ENCODE peak calls at places on chromosome 21, in ten cellular contexts. W is neural progenitor cell, Y is Karpas-422, X is body of pancreas, U is testis, G is right lobe of liver, E is OCI-LY7, B is lower lobe of right lung, J is IMR-90, M is hepatocyte. Q is an unnamed sample. For H3K9me3, the result is how much of the 10 kb centered on the place peaks cover.

GRCh38 chr21:37368536-37369279 is 2.1 kb downstream of the DYRK1A start:
- DNase-seq in W (no peak), Y (peak), X (no peak), U (no peak), G (no peak), E (no peak), B (no peak), J (peak), M (peak), Q (no peak)

GRCh38 chr21:33418686-33419085 is 15.5 kb downstream of the IFNGR2 start:
- DNase-seq in W (no peak), Y (no peak), X (no peak), U (peak), G (no peak), E (no peak), B (no peak), J (no peak), M (no peak), Q (no peak)

GRCh38 chr21:37451446-37451845 is 84.9 kb downstream of the DYRK1A start:
- DNase-seq in W (no peak), Y (no peak), X (no peak), U (no peak), G (no peak), E (no peak), B (no peak), J (no peak), M (no peak), Q (no peak)

GRCh38 chr21:43361127-43361492 is 65.8 kb downstream of the SIK1 start:
- DNase-seq in W (no peak), Y (peak), X (no peak), U (peak), G (no peak), E (peak), B (no peak), J (peak), M (peak), Q (no peak)

GRCh38 chr21:37582613-37583012 is 216.0 kb downstream of the DYRK1A start:
- DNase-seq in W (peak), Y (peak), X (peak), U (peak), G (no peak), E (peak), B (no peak), J (peak), M (peak), Q (no peak)

GRCh38 chr21:40015818-40016217 is 148.6 kb downstream of the PCP4 start:
- DNase-seq in W (no peak), Y (no peak), X (no peak), U (no peak), G (no peak), E (no peak), B (no peak), J (no peak), M (no peak), Q (no peak)

GRCh38 chr21:31517664-31518402 is 141.7 kb upstream of the SOD1 start:
- DNase-seq in W (no peak), Y (no peak), X (no peak), U (no peak), G (no peak), E (no peak), B (no peak), J (no peak), M (no peak), Q (no peak)

GRCh38 chr21:14880922-14881321 is 183.9 kb downstream of the NRIP1 start:
- DNase-seq in W (no peak), Y (no peak), X (no peak), U (no peak), G (no peak), E (no peak), B (no peak), J (peak), M (no peak), Q (no peak)

GRCh38 chr21:31484219-31484618 is 140.2 kb upstream of the TIAM1 start:
- DNase-seq in W (no peak), Y (peak), X (no peak), U (no peak), G (no peak), E (no peak), B (no peak), J (no peak), M (no peak), Q (no peak)

GRCh38 chr21:32173106-32173755 is 105.6 kb downstream of the MIS18A start:
- DNase-seq in W (no peak), Y (no peak), X (no peak), U (no peak), G (no peak), E (no peak), B (no peak), J (no peak), M (no peak), Q (no peak)

DNA sequence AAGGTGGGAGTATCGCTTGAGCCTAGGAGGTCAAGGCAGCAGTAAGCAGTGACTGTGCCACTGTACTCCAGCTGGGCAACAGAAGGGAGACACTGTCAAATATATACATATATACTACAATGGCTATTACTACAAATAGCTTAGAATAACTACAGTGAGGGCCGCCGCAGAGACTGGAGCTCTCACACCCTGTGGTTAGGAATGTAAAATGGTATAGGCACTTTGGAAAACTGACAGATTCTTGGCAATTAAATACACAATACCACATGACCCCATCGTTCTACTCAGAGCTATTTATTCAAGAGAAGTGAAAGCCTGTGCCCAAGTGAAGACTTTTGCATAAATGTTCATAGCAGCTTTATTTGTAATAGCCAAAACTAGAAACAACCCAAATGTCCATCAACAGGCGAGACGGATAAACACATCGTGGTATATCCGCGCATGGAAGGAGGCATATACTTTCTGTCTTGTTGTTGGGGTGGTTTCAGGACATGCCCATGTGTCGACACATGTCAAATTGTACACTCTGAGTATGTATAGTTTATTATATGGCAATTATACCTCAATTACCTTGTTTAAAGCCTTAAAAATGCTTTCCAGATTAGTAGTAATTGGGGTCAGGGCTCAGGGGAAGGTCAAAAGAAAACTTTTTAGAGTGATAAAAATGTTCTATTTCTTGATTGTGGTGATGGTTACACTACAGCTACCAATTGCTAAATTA is 123.4 kb downstream of the RIPK4 start:
- DNase-seq in W (no peak), Y (no peak), X (no peak), U (no peak), G (no peak), E (no peak), B (no peak), J (no peak), M (no peak), Q (no peak)
- H3K27ac ChIP-seq in W (no peak), Y (no peak), X (peak), U (no peak), G (no peak), E (no peak), B (no peak), J (no peak), M (peak), Q (no peak)

DNA sequence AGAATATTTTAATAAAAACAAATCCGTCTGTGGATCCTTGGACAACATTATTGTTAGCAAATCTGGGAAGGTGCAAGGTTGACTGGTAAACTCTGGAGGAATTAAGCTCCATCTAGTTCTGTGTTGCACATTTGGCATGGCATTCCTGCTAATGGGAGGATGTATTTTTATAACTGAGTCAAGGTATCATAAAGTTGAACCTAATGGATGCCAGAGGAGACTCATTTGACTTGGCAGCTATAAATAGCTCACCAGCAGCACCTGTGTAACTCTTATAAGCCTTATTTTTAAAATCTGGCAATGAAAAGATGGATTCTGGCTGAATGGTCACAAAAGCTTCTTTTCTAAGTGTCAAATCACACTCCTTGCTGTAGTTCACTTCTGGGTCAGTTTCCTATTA is 118.5 kb upstream of the ADAMTS5 start:
- DNase-seq in W (no peak), Y (no peak), X (no peak), U (no peak), G (no peak), E (no peak), B (no peak), J (no peak), M (no peak), Q (no peak)
- H3K9me3 ChIP-seq in W (under half), Y (under half), X (under half), U (under half), G (under half), E (under half), B (under half), J (under half), M (under half), Q (under half)

GRCh38 chr21:16028163-16028562 is 298.4 kb downstream of the USP25 start:
- DNase-seq in W (no peak), Y (no peak), X (no peak), U (no peak), G (no peak), E (no peak), B (no peak), J (no peak), M (no peak), Q (no peak)
- H3K27ac ChIP-seq in W (no peak), Y (no peak), X (no peak), U (no peak), G (no peak), E (no peak), B (no peak), J (no peak), M (no peak), Q (no peak)

GRCh38 chr21:45418301-45419071 is 13.5 kb downstream of the COL18A1 start:
- DNase-seq in W (no peak), Y (no peak), X (no peak), U (no peak), G (peak), E (no peak), B (peak), J (no peak), M (peak), Q (peak)

GRCh38 chr21:45419162-45419561 is 14.2 kb downstream of the COL18A1 start:
- DNase-seq in W (no peak), Y (no peak), X (no peak), U (no peak), G (peak), E (no peak), B (peak), J (no peak), M (peak), Q (peak)

GRCh38 chr21:45420623-45421041 is 15.7 kb downstream of the COL18A1 start:
- DNase-seq in W (no peak), Y (no peak), X (peak), U (no peak), G (peak), E (no peak), B (peak), J (no peak), M (peak), Q (no peak)

GRCh38 chr21:45421071-45421845 is 16.3 kb downstream of the COL18A1 start:
- DNase-seq in W (no peak), Y (no peak), X (peak), U (no peak), G (peak), E (no peak), B (peak), J (no peak), M (peak), Q (no peak)

DNA sequence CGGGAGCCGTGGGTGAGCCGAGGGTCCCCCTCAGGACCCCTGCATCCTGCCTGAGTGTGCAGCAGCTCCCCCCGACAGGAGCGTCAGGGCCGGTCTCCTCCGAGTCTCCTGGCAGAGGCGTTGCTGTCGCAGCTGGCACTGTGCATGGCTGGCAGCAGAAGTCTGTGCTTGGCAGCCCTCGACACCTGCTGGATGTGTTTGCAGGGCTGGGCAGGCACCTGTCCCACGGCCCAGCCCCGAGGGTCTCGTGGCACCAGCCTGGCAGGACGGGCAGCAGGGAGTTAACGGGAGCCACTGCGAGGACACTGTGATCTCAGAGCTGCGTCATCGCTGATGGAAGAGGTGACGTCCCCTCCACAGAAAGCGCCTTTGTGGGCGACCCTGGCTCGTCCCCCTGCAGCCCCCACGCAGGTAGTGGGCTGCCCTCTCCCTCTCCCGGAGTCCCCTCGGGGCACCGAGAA is 15.1 kb downstream of the COL18A1 start:
- DNase-seq in W (no peak), Y (no peak), X (no peak), U (no peak), G (peak), E (no peak), B (peak), J (no peak), M (peak), Q (no peak)
- H3K9me3 ChIP-seq in W (under half), Y (under half), X (under half), U (under half), G (under half), E (under half), B (under half), J (under half), M (under half), Q (under half)

GRCh38 chr21:41877901-41878830 is 978 bp downstream of the PRDM15 start:
- DNase-seq in W (no peak), Y (peak), X (peak), U (peak), G (no peak), E (peak), B (peak), J (peak), M (peak), Q (no peak)
- H3K27ac ChIP-seq in W (no peak), Y (no peak), X (peak), U (no peak), G (peak), E (peak), B (peak), J (peak), M (peak), Q (no peak)

GRCh38 chr21:17185685-17186084 is 327.2 kb upstream of the CXADR start:
- DNase-seq in W (no peak), Y (no peak), X (no peak), U (no peak), G (no peak), E (no peak), B (no peak), J (no peak), M (no peak), Q (no peak)

GRCh38 chr21:17191346-17191993 is 321.4 kb upstream of the CXADR start:
- DNase-seq in W (no peak), Y (no peak), X (no peak), U (no peak), G (no peak), E (peak), B (no peak), J (no peak), M (no peak), Q (peak)

GRCh38 chr21:17189963-17190362 is 322.9 kb upstream of the CXADR start:
- DNase-seq in W (no peak), Y (no peak), X (no peak), U (no peak), G (no peak), E (no peak), B (no peak), J (no peak), M (no peak), Q (no peak)
- H3K9me3 ChIP-seq in W (under half), Y (under half), X (under half), U (under half), G (under half), E (under half), B (under half), J (under half), M (under half), Q (under half)

GRCh38 chr21:29332461-29333354 is 34.0 kb downstream of the BACH1 start:
- DNase-seq in W (no peak), Y (no peak), X (no peak), U (no peak), G (no peak), E (no peak), B (no peak), J (peak), M (no peak), Q (no peak)
- H3K27ac ChIP-seq in W (no peak), Y (no peak), X (no peak), U (no peak), G (no peak), E (no peak), B (no peak), J (peak), M (peak), Q (no peak)

DNA sequence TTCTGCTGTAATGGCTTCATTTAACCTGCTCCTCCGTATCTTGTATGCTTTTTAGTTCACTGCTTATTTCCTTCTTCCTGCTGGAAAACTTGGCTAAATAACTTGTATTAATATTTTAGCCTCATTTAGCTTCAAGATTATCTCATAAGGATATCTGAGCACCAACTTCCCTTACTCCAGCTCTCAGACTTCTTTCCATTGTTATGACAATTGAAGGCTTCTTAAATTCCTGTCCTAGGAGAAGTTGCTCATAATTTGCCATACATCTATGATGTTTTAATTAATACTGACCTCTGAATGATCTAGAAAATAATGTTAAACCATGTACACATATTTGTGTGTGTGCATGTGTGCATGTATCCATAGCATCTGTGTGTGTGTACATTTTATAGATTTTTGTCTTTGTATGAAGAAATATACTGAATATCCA is 1524.4 kb upstream of the TPTE start:
- DNase-seq in W (no peak), Y (peak), X (no peak), U (no peak), G (no peak), E (no peak), B (no peak), J (no peak), M (no peak), Q (no peak)
- H3K9me3 ChIP-seq in W (half or more), Y (half or more), X (under half), U (under half), G (under half), E (half or more), B (under half), J (under half), M (under half), Q (under half)

GRCh38 chr21:35170818-35171217 is 121.7 kb upstream of the RUNX1 start:
- DNase-seq in W (no peak), Y (no peak), X (no peak), U (no peak), G (no peak), E (no peak), B (no peak), J (no peak), M (no peak), Q (no peak)
- H3K27ac ChIP-seq in W (no peak), Y (peak), X (no peak), U (no peak), G (no peak), E (no peak), B (no peak), J (no peak), M (no peak), Q (no peak)

DNA sequence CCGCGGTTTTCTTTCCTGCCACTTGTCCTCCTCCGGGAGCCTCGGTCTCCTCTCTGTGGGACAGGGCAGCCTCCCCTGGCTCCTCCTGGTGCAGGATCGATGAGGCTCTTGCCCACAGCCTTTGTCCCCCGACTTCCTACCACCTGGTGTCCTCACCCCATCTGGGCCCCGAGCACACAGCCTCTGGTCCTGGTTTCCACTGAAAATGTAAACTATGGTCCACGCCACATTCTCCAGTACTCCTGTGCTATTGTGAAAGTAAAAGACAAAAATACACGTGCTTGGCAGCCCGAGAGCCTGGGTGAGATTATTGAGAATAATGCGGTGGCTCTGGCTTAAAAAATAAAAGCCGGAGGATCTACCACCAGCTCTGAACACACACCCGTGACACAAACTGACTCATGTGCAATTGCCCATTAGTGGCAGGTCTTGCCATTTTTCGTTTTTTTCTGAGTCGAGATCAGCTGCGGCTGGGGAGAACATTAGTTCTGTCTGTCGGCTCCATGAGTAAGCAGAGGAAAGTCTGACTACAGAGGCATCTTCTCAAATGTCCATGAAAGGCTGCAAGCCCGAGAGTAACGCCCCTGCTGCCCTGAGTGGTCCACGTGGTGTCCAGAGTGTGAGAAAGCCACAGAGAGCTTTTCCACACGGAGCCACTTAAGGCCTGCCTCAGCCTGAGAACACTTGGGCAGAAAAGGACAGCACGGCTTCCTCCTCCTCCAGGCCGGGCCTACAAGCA is 5.7 kb upstream of the COL6A2 start:
- DNase-seq in W (no peak), Y (no peak), X (peak), U (peak), G (no peak), E (no peak), B (no peak), J (peak), M (peak), Q (peak)
- H3K9me3 ChIP-seq in W (under half), Y (under half), X (under half), U (under half), G (under half), E (under half), B (under half), J (under half), M (under half), Q (under half)

Q was measured in left lung.